ENCODE peak calls at places on chromosomes 7 and 10, in nine cellular contexts. Z is prostate gland, U is HepG2, E is cardiac fibroblast, T is endothelial cell, Q is A549, R is left ventricle myocardium inferior, H is astrocyte of the spinal cord, O is uterus. Y is an unnamed sample.

GRCh38 chr10:59867590-59867989 is 38.8 kb downstream of the CCDC6 start:
- DNase-seq in Z (no peak), U (peak), E (no peak), T (no peak), Q (no peak), R (no peak), H (no peak), O (no peak), Y (no peak)

GRCh38 chr7:124701955-124702354 is 63.6 kb downstream of the GPR37 start:
- DNase-seq in Z (no peak), U (no peak), E (no peak), T (no peak), Q (no peak), R (no peak), H (peak), O (no peak), Y (peak)

GRCh38 chr7:104803931-104804330 is 210.1 kb upstream of the KMT2E start:
- DNase-seq in Z (no peak), U (no peak), E (no peak), T (no peak), Q (no peak), R (no peak), H (no peak), O (no peak), Y (no peak)

GRCh38 chr10:100319736-100320135 is 10.3 kb downstream of the PKD2L1 start:
- DNase-seq in Z (no peak), U (no peak), E (no peak), T (no peak), Q (no peak), R (no peak), H (no peak), O (no peak), Y (no peak)

GRCh38 chr7:135359633-135360032 is 126.0 kb downstream of the STRA8 start:
- DNase-seq in Z (no peak), U (no peak), E (no peak), T (no peak), Q (no peak), R (no peak), H (no peak), O (no peak), Y (no peak)

GRCh38 chr7:101271021-101271420 is 26.1 kb upstream of the FIS1 start:
- DNase-seq in Z (no peak), U (no peak), E (no peak), T (no peak), Q (no peak), R (no peak), H (no peak), O (no peak), Y (no peak)

GRCh38 chr10:68269562-68269961 is 37.6 kb upstream of the ATOH7 start:
- DNase-seq in Z (no peak), U (no peak), E (no peak), T (no peak), Q (no peak), R (no peak), H (no peak), O (no peak), Y (no peak)

GRCh38 chr10:121302541-121303180 is 295.6 kb downstream of the FGFR2 start:
- DNase-seq in Z (no peak), U (no peak), E (no peak), T (no peak), Q (no peak), R (no peak), H (no peak), O (no peak), Y (no peak)

GRCh38 chr10:102188298-102188940 is 36.2 kb downstream of the NOLC1 start:
- DNase-seq in Z (no peak), U (peak), E (no peak), T (no peak), Q (no peak), R (no peak), H (no peak), O (no peak), Y (no peak)

GRCh38 chr7:150388709-150389531 is 9.8 kb downstream of the ZNF775 start:
- DNase-seq in Z (peak), U (peak), E (no peak), T (no peak), Q (no peak), R (peak), H (peak), O (peak), Y (peak)

GRCh38 chr7:40922316-40922670 is 780.6 kb downstream of the INHBA start:
- DNase-seq in Z (no peak), U (no peak), E (peak), T (no peak), Q (no peak), R (no peak), H (peak), O (no peak), Y (peak)

GRCh38 chr7:75688200-75689136 is 50.3 kb downstream of the HIP1 start:
- DNase-seq in Z (no peak), U (peak), E (no peak), T (no peak), Q (no peak), R (peak), H (no peak), O (no peak), Y (no peak)

GRCh38 chr7:68025363-68025762 is 1028.7 kb downstream of the TYW1 start:
- DNase-seq in Z (no peak), U (no peak), E (no peak), T (no peak), Q (no peak), R (no peak), H (no peak), O (no peak), Y (no peak)

GRCh38 chr7:149494738-149495368 is 2.8 kb downstream of the ZNF746 start:
- DNase-seq in Z (no peak), U (peak), E (peak), T (no peak), Q (peak), R (no peak), H (no peak), O (no peak), Y (peak)

GRCh38 chr10:128448796-128449195 is 322.6 kb upstream of the MKI67 start:
- DNase-seq in Z (no peak), U (no peak), E (no peak), T (no peak), Q (no peak), R (no peak), H (no peak), O (no peak), Y (no peak)

GRCh38 chr10:37268266-37268665 is 142.9 kb downstream of the ANKRD30A start:
- DNase-seq in Z (no peak), U (no peak), E (no peak), T (no peak), Q (no peak), R (no peak), H (no peak), O (no peak), Y (no peak)

GRCh38 chr7:79823246-79823951 is 311.2 kb upstream of the GNAI1 start:
- DNase-seq in Z (no peak), U (no peak), E (no peak), T (no peak), Q (no peak), R (no peak), H (no peak), O (no peak), Y (peak)

GRCh38 chr10:114026189-114027040 is 17.3 kb upstream of the ADRB1 start:
- DNase-seq in Z (no peak), U (peak), E (peak), T (no peak), Q (peak), R (no peak), H (peak), O (no peak), Y (peak)

GRCh38 chr7:94382155-94382554 is 12.5 kb upstream of the COL1A2 start:
- DNase-seq in Z (no peak), U (no peak), E (peak), T (no peak), Q (no peak), R (no peak), H (no peak), O (no peak), Y (no peak)

GRCh38 chr10:34200355-34200901 is 614.7 kb downstream of the PARD3 start:
- DNase-seq in Z (no peak), U (no peak), E (no peak), T (no peak), Q (no peak), R (no peak), H (no peak), O (no peak), Y (no peak)

GRCh38 chr10:124644771-124645170 is 99.4 kb downstream of the FAM53B start:
- DNase-seq in Z (no peak), U (no peak), E (no peak), T (no peak), Q (no peak), R (no peak), H (no peak), O (no peak), Y (no peak)

GRCh38 chr10:5589071-5589962 is 64.6 kb downstream of the CALML3 start:
- DNase-seq in Z (no peak), U (no peak), E (no peak), T (no peak), Q (no peak), R (no peak), H (no peak), O (no peak), Y (no peak)

GRCh38 chr7:155995183-155995612 is 182.9 kb upstream of the SHH start:
- DNase-seq in Z (no peak), U (no peak), E (no peak), T (no peak), Q (no peak), R (no peak), H (no peak), O (no peak), Y (no peak)

GRCh38 chr7:41578700-41579099 is 124.2 kb downstream of the INHBA start:
- DNase-seq in Z (no peak), U (no peak), E (no peak), T (no peak), Q (no peak), R (no peak), H (no peak), O (no peak), Y (no peak)

GRCh38 chr7:82677064-82677463 is 233.5 kb upstream of the CACNA2D1 start:
- DNase-seq in Z (no peak), U (no peak), E (no peak), T (no peak), Q (no peak), R (no peak), H (no peak), O (no peak), Y (no peak)

GRCh38 chr7:23105086-23105643 is 420 bp upstream of the KLHL7 start:
- DNase-seq in Z (no peak), U (no peak), E (no peak), T (no peak), Q (no peak), R (no peak), H (no peak), O (no peak), Y (peak)

DNA sequence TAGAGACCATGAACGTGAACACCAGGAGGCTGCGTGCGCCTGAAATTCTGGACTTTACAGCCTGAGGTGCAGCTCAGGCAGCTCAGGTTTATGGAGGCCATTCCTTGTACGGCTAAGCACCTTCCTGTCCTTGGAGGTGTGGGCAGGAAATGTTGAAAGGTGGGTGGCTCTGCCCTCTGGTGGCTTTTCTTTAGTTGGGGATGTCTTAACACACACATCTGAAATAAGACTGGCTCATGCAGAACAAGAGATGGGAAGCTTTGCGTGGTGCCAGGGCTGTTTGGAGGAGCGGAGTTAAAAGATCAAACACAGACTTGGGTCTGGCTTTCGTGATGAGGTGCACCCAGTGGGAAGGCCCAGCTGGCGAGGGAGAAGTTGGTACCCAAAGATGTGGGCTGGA is 64.1 kb downstream of the DOCK1 start:
- DNase-seq in Z (peak), U (no peak), E (peak), T (no peak), Q (peak), R (no peak), H (no peak), O (no peak), Y (peak)
- TF ChIP-seq CTCF in Z (no peak), U (peak), E (no peak), T (no peak), Q (peak), R (peak), H (peak), O (no peak), Y (peak)

DNA sequence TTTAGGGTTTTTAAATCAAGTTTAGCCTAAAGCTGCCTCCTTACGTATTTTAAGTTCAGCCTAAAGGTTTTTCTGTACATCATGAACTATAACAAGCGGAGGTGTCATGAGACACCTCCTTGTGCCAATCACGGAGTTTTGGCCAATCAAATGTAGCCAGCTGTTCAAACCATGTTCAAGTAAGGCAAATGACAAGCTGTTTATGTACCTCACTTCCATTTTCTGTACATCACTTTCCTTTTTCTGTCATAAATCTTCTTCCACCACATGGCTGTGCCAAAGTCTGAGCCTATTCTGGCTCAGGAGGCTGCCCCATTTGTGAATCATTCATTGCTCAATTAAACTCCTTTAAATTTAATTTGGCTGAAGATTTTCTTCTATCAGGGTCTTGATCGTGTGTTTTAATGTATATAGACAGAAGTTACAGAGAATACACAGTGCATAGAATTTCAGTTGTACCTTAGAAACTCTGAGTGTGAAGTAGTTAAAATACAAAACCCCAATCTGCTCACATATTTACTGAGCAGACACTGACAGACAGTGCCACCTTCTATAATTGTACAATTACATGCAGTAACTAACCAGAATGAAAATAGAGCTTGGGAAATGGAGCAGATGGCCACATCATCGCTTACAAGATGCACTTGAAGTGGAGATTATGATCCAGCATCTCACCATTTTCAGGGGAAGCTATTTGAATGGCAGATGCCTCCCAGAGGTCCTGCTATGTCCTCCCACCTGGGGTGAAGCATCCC is 76.9 kb upstream of the LANCL2 start:
- DNase-seq in Z (no peak), U (no peak), E (peak), T (no peak), Q (no peak), R (no peak), H (no peak), O (no peak), Y (peak)
- TF ChIP-seq CTCF in Z (no peak), U (no peak), E (no peak), T (no peak), Q (no peak), R (no peak), H (no peak), O (no peak), Y (peak)

DNA sequence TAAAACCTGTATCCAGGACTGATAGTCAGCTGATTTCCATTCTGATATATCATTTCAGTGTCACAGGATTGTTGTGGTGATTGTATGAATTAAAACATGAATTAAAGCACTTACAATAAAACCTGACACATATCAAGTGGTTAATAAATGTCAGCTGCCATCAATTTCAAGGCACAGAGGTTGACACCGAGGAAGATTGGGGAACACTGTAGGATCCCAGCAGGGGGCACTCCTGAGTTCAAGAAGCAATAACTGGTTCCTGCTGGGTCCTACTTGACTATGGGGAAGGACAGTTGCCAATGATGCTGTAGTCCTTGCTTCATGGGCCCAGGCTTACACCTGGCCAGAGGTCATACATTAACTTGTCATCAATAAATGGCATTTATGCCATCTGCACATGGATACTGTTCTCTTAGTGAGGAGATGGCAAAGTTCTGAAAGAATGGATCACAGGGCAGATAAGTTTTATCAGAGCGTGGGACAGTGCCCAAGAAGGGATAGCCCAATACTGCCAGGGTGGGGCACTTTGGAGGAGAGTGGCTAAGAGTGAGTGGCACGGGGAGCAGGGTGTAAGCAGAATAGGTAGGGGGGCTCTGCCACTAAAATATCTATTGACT is 24.1 kb downstream of the FZD1 start:
- DNase-seq in Z (no peak), U (peak), E (peak), T (peak), Q (peak), R (peak), H (no peak), O (no peak), Y (peak)
- TF ChIP-seq CTCF in Z (no peak), U (peak), E (peak), T (peak), Q (peak), R (peak), H (peak), O (no peak), Y (peak)

GRCh38 chr10:130177250-130177649 is 41.1 kb downstream of the GLRX3 start:
- DNase-seq in Z (no peak), U (no peak), E (no peak), T (no peak), Q (no peak), R (no peak), H (no peak), O (no peak), Y (no peak)

GRCh38 chr10:130174343-130174742 is 38.2 kb downstream of the GLRX3 start:
- DNase-seq in Z (no peak), U (no peak), E (no peak), T (no peak), Q (no peak), R (no peak), H (no peak), O (no peak), Y (no peak)

GRCh38 chr10:130181858-130182257 is 45.7 kb downstream of the GLRX3 start:
- DNase-seq in Z (no peak), U (no peak), E (no peak), T (no peak), Q (no peak), R (no peak), H (no peak), O (no peak), Y (no peak)

GRCh38 chr10:130175074-130175473 is 38.9 kb downstream of the GLRX3 start:
- DNase-seq in Z (no peak), U (no peak), E (no peak), T (no peak), Q (no peak), R (no peak), H (no peak), O (no peak), Y (no peak)

DNA sequence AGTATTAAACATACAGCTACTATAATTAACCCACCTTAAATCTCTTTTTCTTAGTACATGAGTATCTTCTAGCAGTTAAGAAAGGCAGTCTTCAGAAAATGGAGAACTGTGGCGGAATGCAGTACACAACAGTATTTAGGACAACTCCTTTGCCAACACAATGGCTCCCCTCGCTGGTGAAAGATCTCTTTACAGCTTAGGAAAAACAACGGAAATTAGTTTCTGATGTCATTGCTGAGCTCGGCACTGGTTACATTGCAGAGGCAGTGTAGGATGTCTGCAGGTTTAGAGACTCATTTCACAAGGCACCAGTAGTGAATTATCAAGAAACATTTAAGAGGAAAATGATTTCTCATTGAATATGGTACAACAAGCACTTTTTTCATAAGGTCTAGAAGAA is 43.4 kb downstream of the GLRX3 start:
- DNase-seq in Z (no peak), U (peak), E (peak), T (peak), Q (peak), R (no peak), H (peak), O (no peak), Y (peak)
- TF ChIP-seq CTCF in Z (no peak), U (peak), E (peak), T (peak), Q (peak), R (peak), H (peak), O (peak), Y (peak)

GRCh38 chr10:62424026-62424425 is 49.9 kb downstream of the ZNF365 start:
- DNase-seq in Z (no peak), U (no peak), E (peak), T (no peak), Q (no peak), R (no peak), H (no peak), O (no peak), Y (peak)
- TF ChIP-seq CTCF in Z (no peak), U (no peak), E (peak), T (no peak), Q (no peak), R (no peak), H (no peak), O (no peak), Y (no peak)

GRCh38 chr10:95290801-95291633 is at the start of gene PDLIM1:
- DNase-seq in Z (peak), U (peak), E (peak), T (peak), Q (peak), R (peak), H (peak), O (peak), Y (peak)
- TF ChIP-seq CTCF in Z (no peak), U (peak), E (no peak), T (no peak), Q (peak), R (peak), H (peak), O (peak), Y (no peak)

GRCh38 chr7:64183827-64184372 is 23.1 kb upstream of the ZNF735 start:
- DNase-seq in Z (no peak), U (no peak), E (no peak), T (no peak), Q (no peak), R (no peak), H (no peak), O (no peak), Y (no peak)
- TF ChIP-seq CTCF in Z (no peak), U (no peak), E (no peak), T (no peak), Q (no peak), R (no peak), H (no peak), O (no peak), Y (no peak)

GRCh38 chr7:73799282-73800141 is 29.4 kb upstream of the CLDN3 start:
- DNase-seq in Z (no peak), U (peak), E (peak), T (no peak), Q (peak), R (no peak), H (no peak), O (no peak), Y (no peak)
- TF ChIP-seq CTCF in Z (no peak), U (no peak), E (no peak), T (no peak), Q (no peak), R (no peak), H (no peak), O (no peak), Y (no peak)

GRCh38 chr10:90318659-90319058 is 539.2 kb downstream of the HTR7 start:
- DNase-seq in Z (no peak), U (no peak), E (no peak), T (no peak), Q (no peak), R (no peak), H (no peak), O (no peak), Y (no peak)
- TF ChIP-seq CTCF in Z (no peak), U (no peak), E (no peak), T (no peak), Q (no peak), R (no peak), H (no peak), O (no peak), Y (no peak)